ENCODE peak calls at places on chromosomes 7 and 10, in five cellular contexts. V, A, L, I and S are unnamed samples.

GRCh38 chr10:119095648-119096047 is 8.3 kb upstream of the DENND10 start:
- DNase-seq in I (no peak), A (no peak), L (no peak), V (no peak), S (no peak)

GRCh38 chr7:155571581-155572345 is 25.4 kb upstream of the CNPY1 start:
- DNase-seq in V (no peak), I (no peak), A (no peak), L (no peak), S (no peak)

GRCh38 chr10:26855186-26855585 is 5.6 kb downstream of the ABI1 start:
- DNase-seq in I (peak; percentile 56), L (no peak), V (no peak), A (no peak), S (no peak)

GRCh38 chr10:45409782-45410181 is 35.8 kb downstream of the ALOX5 start:
- DNase-seq in L (no peak), I (no peak), A (no peak), V (no peak), S (no peak)

GRCh38 chr7:5229451-5230271 is 39.6 kb downstream of the WIPI2 start:
- DNase-seq in V (peak; percentile 10), L (no peak), A (no peak), I (no peak), S (no peak)

GRCh38 chr7:149225106-149225505 is 14.3 kb upstream of the ZNF212 start:
- DNase-seq in L (no peak), A (no peak), V (no peak), I (no peak), S (peak; percentile 26)

GRCh38 chr10:87674963-87675362 is 15.3 kb downstream of the PAPSS2 start:
- DNase-seq in V (no peak), A (no peak), I (peak; percentile 76), L (no peak), S (no peak)

GRCh38 chr10:86373828-86374227 is 7.2 kb upstream of the GRID1 start:
- DNase-seq in V (no peak), L (peak; percentile 9), A (no peak), I (no peak), S (no peak)

GRCh38 chr7:66330961-66331360 is 125.8 kb downstream of the TPST1 start:
- DNase-seq in V (no peak), A (no peak), L (peak; percentile 30), I (peak; percentile 20), S (no peak)

GRCh38 chr10:510415-510881 is 179.0 kb downstream of the DIP2C start:
- DNase-seq in L (no peak), V (peak; percentile 30), A (no peak), I (no peak), S (no peak)